ENCODE peak calls at places on chromosomes 12 and 14, in four cellular contexts. Q is K562, H is SK-N-SH, M is HepG2. U is an unnamed sample.

GRCh38 chr12:53726946-53727309 is 324 bp downstream of the CALCOCO1 start:
- DNase-seq in Q (peak), H (no peak), M (no peak), U (no peak)

GRCh38 chr14:38174721-38175120 is 33.0 kb upstream of the SSTR1 start:
- DNase-seq in Q (no peak), H (no peak), M (no peak), U (no peak)

GRCh38 chr14:65297744-65298143 is 114.8 kb upstream of the FUT8 start:
- DNase-seq in Q (no peak), H (no peak), M (peak), U (no peak)

GRCh38 chr14:40413146-40413545 is 980.9 kb upstream of the FBXO33 start:
- DNase-seq in Q (no peak), H (no peak), M (no peak), U (no peak)

GRCh38 chr12:45357547-45358417 is 141.9 kb downstream of the ANO6 start:
- DNase-seq in Q (no peak), H (peak), M (peak), U (no peak)

GRCh38 chr12:20475542-20475941 is 107.2 kb downstream of the PDE3A start:
- DNase-seq in Q (no peak), H (no peak), M (no peak), U (no peak)

GRCh38 chr14:28666961-28667360 is 99.6 kb upstream of the FOXG1 start:
- DNase-seq in Q (no peak), H (no peak), M (no peak), U (no peak)

GRCh38 chr12:122491991-122492390 is 8.7 kb downstream of the ZCCHC8 start:
- DNase-seq in Q (no peak), H (no peak), M (peak), U (no peak)

GRCh38 chr14:50941151-50941550 is 3.1 kb downstream of the PYGL start:
- DNase-seq in Q (no peak), H (no peak), M (no peak), U (no peak)

GRCh38 chr12:47820631-47821345 is 1.1 kb upstream of the HDAC7 start:
- DNase-seq in Q (peak), H (peak), M (peak), U (peak)

GRCh38 chr14:104094709-104095425 is 9.4 kb downstream of the ASPG start:
- DNase-seq in Q (peak), H (peak), M (no peak), U (peak)

GRCh38 chr12:80627773-80628172 is 79.7 kb upstream of the MYF6 start:
- DNase-seq in Q (no peak), H (no peak), M (no peak), U (no peak)

GRCh38 chr12:34402228-34402898 is 380.1 kb downstream of the ALG10 start:
- DNase-seq in Q (peak), H (no peak), M (no peak), U (no peak)

GRCh38 chr14:55914771-55915170 is 203.4 kb upstream of the PELI2 start:
- DNase-seq in Q (no peak), H (no peak), M (no peak), U (no peak)

GRCh38 chr12:6067152-6067916 is 57.1 kb downstream of the VWF start:
- DNase-seq in Q (peak), H (peak), M (peak), U (peak)

GRCh38 chr12:39839072-39839471 is 219.5 kb upstream of the ABCD2 start:
- DNase-seq in Q (no peak), H (no peak), M (no peak), U (no peak)

GRCh38 chr14:55446833-55447232 is 6.4 kb upstream of the TBPL2 start:
- DNase-seq in Q (no peak), H (no peak), M (no peak), U (no peak)

GRCh38 chr14:60184597-60185555 is 19.7 kb upstream of the DHRS7 start:
- DNase-seq in Q (no peak), H (peak), M (no peak), U (no peak)

GRCh38 chr14:102622262-102622885 is 29.9 kb downstream of the RCOR1 start:
- DNase-seq in Q (no peak), H (no peak), M (no peak), U (no peak)

GRCh38 chr12:108734200-108734906 is 3.0 kb upstream of the CORO1C start:
- DNase-seq in Q (no peak), H (no peak), M (peak), U (no peak)

DNA sequence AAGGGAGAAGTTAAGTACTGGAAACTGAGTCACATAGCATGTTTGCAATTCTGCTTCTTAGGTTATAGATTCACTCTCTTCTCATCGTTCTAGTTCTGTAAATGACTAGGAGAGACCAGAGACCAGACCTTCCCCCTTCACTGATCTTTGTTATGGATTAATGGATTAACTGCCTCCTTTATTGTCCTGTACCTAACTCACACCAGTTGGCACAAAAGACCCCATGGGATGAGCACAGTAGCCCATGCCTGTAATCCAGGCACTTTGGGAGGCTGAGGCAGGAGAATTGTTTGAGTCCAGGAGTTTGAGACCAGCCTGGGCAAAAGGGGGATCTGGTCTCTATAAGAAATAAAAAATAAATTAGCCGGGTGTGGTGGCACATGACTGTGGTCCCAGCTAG is 20.8 kb downstream of the BCAT1 start:
- DNase-seq in Q (no peak), H (no peak), M (no peak), U (no peak)
- TF ChIP-seq FOXJ3 in Q (no peak), H (no peak), M (no peak), U (no peak)

DNA sequence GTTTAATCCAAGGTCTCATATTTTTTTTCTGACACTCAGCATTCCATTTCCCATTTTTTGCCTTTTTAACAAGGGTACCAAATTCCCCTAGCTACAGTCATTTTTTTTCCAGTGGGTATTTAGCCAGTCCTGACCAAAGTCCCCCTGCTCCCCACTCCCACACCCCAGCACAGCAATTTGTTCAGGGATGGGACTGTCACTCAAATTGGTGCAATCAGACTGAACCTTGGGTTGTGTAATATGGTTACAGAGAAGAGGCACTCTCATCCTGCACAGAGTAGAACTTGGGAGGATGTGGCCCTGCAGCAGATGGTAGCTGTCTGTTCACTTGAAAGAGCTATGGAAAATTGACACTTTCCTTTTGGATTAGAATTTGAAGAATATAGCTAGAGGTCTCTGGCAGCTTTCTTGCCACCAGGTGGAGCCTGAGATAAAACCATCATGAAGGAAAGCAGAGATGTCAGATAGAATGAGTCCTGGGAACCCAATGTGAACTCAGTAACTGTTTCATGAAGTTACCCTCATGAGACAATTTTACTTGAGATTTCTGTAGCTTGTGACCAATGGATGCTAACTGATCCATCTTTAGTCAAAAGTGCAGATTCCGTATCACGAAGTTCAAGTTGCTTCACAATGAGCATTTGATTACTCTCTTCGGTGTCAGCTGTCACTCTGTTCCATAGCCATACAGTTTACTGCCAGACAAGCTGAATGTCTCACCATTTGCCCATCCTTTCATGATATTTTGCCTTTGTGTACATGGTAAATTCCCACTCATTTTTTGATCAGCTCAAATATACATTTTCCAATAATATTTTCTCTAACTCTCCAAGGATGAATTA is 394.0 kb upstream of the SYT1 start:
- DNase-seq in Q (no peak), H (peak), M (peak), U (peak)
- TF ChIP-seq FOXJ3 in Q (no peak), H (no peak), M (no peak), U (no peak)

GRCh38 chr12:127435439-127435838 is 831.5 kb upstream of the TMEM132C start:
- DNase-seq in Q (no peak), H (no peak), M (no peak), U (no peak)

DNA sequence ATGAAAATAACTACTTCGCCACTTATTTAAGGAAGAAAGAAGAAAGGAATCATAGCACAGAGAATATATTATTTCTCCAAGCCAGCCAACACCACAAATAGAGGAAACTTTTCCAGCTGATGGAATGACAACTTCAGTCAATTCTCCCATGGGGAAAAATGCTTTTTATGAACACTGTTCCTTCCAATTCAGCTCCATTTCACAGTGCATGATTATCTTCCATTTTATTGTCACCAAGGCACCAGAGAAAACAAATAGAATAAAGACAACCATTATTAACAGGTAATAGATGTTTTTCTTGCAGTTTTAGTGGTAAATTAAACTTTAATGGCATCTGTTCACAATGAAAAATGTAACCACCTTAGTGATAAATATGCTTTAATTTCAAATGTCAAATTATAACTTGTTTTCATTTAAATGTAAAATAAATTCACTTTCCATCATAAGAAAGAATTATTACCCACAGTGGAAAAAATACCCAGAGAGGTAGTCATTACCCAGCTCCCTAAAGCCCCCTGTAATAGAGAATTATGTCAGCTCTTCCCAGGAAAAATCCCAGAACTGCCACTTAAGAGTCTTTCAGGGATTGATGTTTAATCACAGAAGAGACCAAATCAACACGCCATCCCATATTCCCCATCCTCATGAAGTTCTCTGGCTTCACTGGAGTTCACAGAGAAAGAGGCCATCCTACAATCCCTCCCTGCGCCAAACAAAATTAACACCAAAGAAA is 828.3 kb upstream of the TMEM132C start:
- DNase-seq in Q (no peak), H (no peak), M (no peak), U (no peak)
- TF ChIP-seq FOXJ3 in Q (no peak), H (no peak), M (no peak), U (no peak)

GRCh38 chr14:64209428-64210165 is 84.6 kb downstream of the ESR2 start:
- DNase-seq in Q (no peak), H (no peak), M (no peak), U (no peak)
- TF ChIP-seq FOXJ3 in Q (no peak), H (no peak), M (no peak), U (no peak)

GRCh38 chr12:4817813-4818212 is 91.9 kb upstream of the KCNA1 start:
- DNase-seq in Q (no peak), H (no peak), M (no peak), U (no peak)

GRCh38 chr12:4819654-4820053 is 90.1 kb upstream of the KCNA1 start:
- DNase-seq in Q (no peak), H (no peak), M (no peak), U (no peak)

GRCh38 chr12:4814485-4814884 is 94.3 kb downstream of the GALNT8 start:
- DNase-seq in Q (no peak), H (no peak), M (no peak), U (no peak)

GRCh38 chr12:4813741-4814140 is 93.5 kb downstream of the GALNT8 start:
- DNase-seq in Q (no peak), H (no peak), M (no peak), U (no peak)

DNA sequence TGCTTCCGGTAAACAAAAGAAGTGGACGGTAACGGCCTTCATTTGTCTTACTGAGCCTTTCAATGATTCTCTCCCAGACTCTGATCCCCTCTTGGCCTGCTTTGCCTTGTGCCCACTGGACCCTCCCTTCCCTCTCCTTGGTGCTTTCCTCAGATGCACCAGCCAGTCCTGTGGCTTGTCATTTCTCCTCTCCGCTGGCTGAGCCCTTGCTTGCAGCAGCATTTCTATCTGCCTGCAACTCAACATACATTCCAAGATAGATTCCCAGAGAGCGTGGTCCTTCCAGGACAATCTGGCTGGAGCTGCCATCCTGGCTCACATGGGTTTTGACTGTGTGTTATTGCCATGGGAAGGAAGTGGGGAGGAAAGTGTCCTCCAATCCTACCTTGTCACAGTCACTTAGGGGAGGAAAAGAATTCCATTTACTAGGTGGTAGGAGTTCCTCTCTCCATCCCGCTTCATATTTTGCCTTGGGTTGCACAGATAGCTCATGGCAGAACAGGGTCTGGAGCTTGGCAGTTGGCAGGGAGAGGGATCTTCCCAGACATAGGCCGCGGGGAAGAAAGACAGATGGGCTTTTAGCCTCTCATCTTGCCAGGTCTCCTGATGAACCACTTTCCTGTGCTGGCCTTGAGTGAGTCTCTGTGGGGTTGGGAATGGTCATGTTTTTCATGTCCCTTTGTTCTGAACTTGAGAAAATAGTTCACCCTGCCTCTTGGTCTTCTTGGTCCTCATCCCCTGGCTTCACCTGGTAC is 92.8 kb upstream of the KCNA1 start:
- DNase-seq in Q (no peak), H (no peak), M (no peak), U (no peak)
- TF ChIP-seq FOXJ3 in Q (no peak), H (no peak), M (no peak), U (no peak)

GRCh38 chr12:87828384-87828973 is 200.7 kb downstream of the C12orf50 start:
- DNase-seq in Q (no peak), H (no peak), M (no peak), U (no peak)

DNA sequence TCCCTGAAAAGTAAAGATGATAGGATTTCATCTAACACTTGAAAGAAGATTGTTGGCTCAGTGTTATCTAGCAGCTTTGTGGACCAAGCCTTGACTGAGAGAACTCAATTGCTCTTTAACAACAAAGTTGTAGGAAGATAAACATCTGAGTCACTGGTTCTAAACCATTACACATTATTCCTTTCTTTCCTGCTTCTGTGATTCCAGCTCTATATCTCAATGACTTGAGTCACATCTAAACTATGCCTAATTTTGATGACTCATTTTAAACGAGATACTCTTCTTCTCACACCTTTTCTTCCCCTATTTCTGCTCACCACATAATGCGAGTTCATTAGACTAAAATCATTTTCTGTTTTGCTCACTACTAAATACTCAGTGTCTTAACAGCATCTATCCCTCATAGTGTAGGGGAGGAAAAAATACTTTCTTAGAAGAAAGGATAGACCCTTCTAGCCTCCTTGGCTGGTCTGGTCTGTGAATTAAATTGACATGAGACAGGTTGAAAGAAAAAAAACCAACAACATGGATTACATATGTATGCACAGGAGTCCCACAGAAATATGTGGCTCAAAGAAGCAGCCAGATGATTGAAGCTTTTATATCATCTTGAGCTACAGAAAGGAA is 201.4 kb downstream of the C12orf50 start:
- DNase-seq in Q (no peak), H (no peak), M (no peak), U (no peak)
- TF ChIP-seq FOXJ3 in Q (no peak), H (no peak), M (no peak), U (no peak)

GRCh38 chr12:125142601-125143000 is 77.4 kb downstream of the AACS start:
- DNase-seq in Q (no peak), H (no peak), M (no peak), U (no peak)
- TF ChIP-seq FOXJ3 in Q (no peak), H (no peak), M (no peak), U (no peak)

GRCh38 chr12:64983771-64984170 is 137.3 kb downstream of the WIF1 start:
- DNase-seq in Q (no peak), H (no peak), M (no peak), U (no peak)
- TF ChIP-seq FOXJ3 in Q (no peak), H (no peak), M (no peak), U (no peak)

U was measured in WTC11.